ENCODE peak calls at places on chromosomes 7 and 10, in ten cellular contexts. One of them, this sample, is unnamed.

GRCh38 chr10:14659626-14660196 is 115.0 kb downstream of the FAM107B start:
- DNase-seq in cardiac muscle cell: no peak
- DNase-seq in PC-9: no peak
- DNase-seq in lung: no peak
- DNase-seq in A549: no peak
- DNase-seq in ovary: no peak
- DNase-seq in aorta: no peak
- DNase-seq in left lung: peak; percentile 69
- DNase-seq in mucosa of descending colon: peak; percentile 70
- DNase-seq in fibroblast of lung: no peak
- DNase-seq in this sample: no peak

GRCh38 chr10:128163701-128164100 is 37.5 kb upstream of the MKI67 start:
- DNase-seq in cardiac muscle cell: no peak
- DNase-seq in PC-9: no peak
- DNase-seq in lung: no peak
- DNase-seq in A549: no peak
- DNase-seq in ovary: no peak
- DNase-seq in aorta: no peak
- DNase-seq in left lung: no peak
- DNase-seq in mucosa of descending colon: no peak
- DNase-seq in fibroblast of lung: no peak
- DNase-seq in this sample: no peak

GRCh38 chr7:50614721-50615518 is 49.7 kb upstream of the DDC start:
- DNase-seq in cardiac muscle cell: peak; percentile 36
- DNase-seq in PC-9: no peak
- DNase-seq in lung: no peak
- DNase-seq in A549: no peak
- DNase-seq in ovary: no peak
- DNase-seq in aorta: no peak
- DNase-seq in left lung: no peak
- DNase-seq in mucosa of descending colon: no peak
- DNase-seq in fibroblast of lung: no peak
- DNase-seq in this sample: no peak

GRCh38 chr10:13658864-13659685 is 72.3 kb downstream of the PRPF18 start:
- DNase-seq in cardiac muscle cell: no peak
- DNase-seq in PC-9: no peak
- DNase-seq in lung: no peak
- DNase-seq in A549: no peak
- DNase-seq in ovary: no peak
- DNase-seq in aorta: no peak
- DNase-seq in left lung: peak; percentile 54
- DNase-seq in mucosa of descending colon: no peak
- DNase-seq in fibroblast of lung: no peak
- DNase-seq in this sample: no peak

GRCh38 chr7:64113981-64114380 is 68.7 kb downstream of the ZNF727 start:
- DNase-seq in cardiac muscle cell: no peak
- DNase-seq in PC-9: no peak
- DNase-seq in lung: no peak
- DNase-seq in A549: no peak
- DNase-seq in ovary: no peak
- DNase-seq in aorta: no peak
- DNase-seq in left lung: no peak
- DNase-seq in mucosa of descending colon: no peak
- DNase-seq in fibroblast of lung: no peak
- DNase-seq in this sample: no peak

GRCh38 chr7:36788814-36789470 is 64.6 kb upstream of the AOAH start:
- DNase-seq in cardiac muscle cell: no peak
- DNase-seq in PC-9: no peak
- DNase-seq in lung: no peak
- DNase-seq in A549: no peak
- DNase-seq in ovary: no peak
- DNase-seq in aorta: no peak
- DNase-seq in left lung: no peak
- DNase-seq in mucosa of descending colon: no peak
- DNase-seq in fibroblast of lung: no peak
- DNase-seq in this sample: no peak

GRCh38 chr10:122558452-122558851 is 2.1 kb upstream of the DMBT1 start:
- DNase-seq in cardiac muscle cell: no peak
- DNase-seq in PC-9: no peak
- DNase-seq in lung: no peak
- DNase-seq in A549: no peak
- DNase-seq in ovary: no peak
- DNase-seq in aorta: no peak
- DNase-seq in left lung: no peak
- DNase-seq in mucosa of descending colon: no peak
- DNase-seq in fibroblast of lung: no peak
- DNase-seq in this sample: no peak

GRCh38 chr7:45187946-45188411 is 30.4 kb downstream of the RAMP3 start:
- DNase-seq in cardiac muscle cell: no peak
- DNase-seq in PC-9: no peak
- DNase-seq in lung: no peak
- DNase-seq in A549: no peak
- DNase-seq in ovary: no peak
- DNase-seq in aorta: peak; percentile 56
- DNase-seq in left lung: no peak
- DNase-seq in mucosa of descending colon: no peak
- DNase-seq in fibroblast of lung: no peak
- DNase-seq in this sample: no peak

GRCh38 chr10:22713853-22714523 is 390 bp downstream of the PIP4K2A start:
- DNase-seq in cardiac muscle cell: no peak
- DNase-seq in PC-9: no peak
- DNase-seq in lung: peak; percentile 44
- DNase-seq in A549: no peak
- DNase-seq in ovary: peak; percentile 27
- DNase-seq in aorta: peak; percentile 82
- DNase-seq in left lung: peak; percentile 46
- DNase-seq in mucosa of descending colon: peak; percentile 76
- DNase-seq in fibroblast of lung: peak; percentile 30
- DNase-seq in this sample: peak; percentile 22

GRCh38 chr7:79352323-79352722 is 101.1 kb downstream of the MAGI2 start:
- DNase-seq in cardiac muscle cell: peak; percentile 34
- DNase-seq in PC-9: no peak
- DNase-seq in lung: no peak
- DNase-seq in A549: no peak
- DNase-seq in ovary: no peak
- DNase-seq in aorta: no peak
- DNase-seq in left lung: no peak
- DNase-seq in mucosa of descending colon: no peak
- DNase-seq in fibroblast of lung: no peak
- DNase-seq in this sample: no peak

GRCh38 chr10:104259999-104260774 is 5.5 kb downstream of the GSTO1 start:
- DNase-seq in cardiac muscle cell: peak; percentile 45
- DNase-seq in PC-9: no peak
- DNase-seq in lung: no peak
- DNase-seq in A549: no peak
- DNase-seq in ovary: no peak
- DNase-seq in aorta: no peak
- DNase-seq in left lung: no peak
- DNase-seq in mucosa of descending colon: no peak
- DNase-seq in fibroblast of lung: peak; percentile 22
- DNase-seq in this sample: no peak

GRCh38 chr10:43204943-43205671 is 61.8 kb downstream of the RASGEF1A start:
- DNase-seq in cardiac muscle cell: peak; percentile 70
- DNase-seq in PC-9: peak; percentile 66
- DNase-seq in lung: no peak
- DNase-seq in A549: peak; percentile 68
- DNase-seq in ovary: peak; percentile 19
- DNase-seq in aorta: peak; percentile 73
- DNase-seq in left lung: peak; percentile 45
- DNase-seq in mucosa of descending colon: peak; percentile 57
- DNase-seq in fibroblast of lung: peak; percentile 47
- DNase-seq in this sample: peak; percentile 72

GRCh38 chr7:46315891-46316290 is 394.8 kb upstream of the IGFBP3 start:
- DNase-seq in cardiac muscle cell: no peak
- DNase-seq in PC-9: no peak
- DNase-seq in lung: no peak
- DNase-seq in A549: no peak
- DNase-seq in ovary: no peak
- DNase-seq in aorta: no peak
- DNase-seq in left lung: no peak
- DNase-seq in mucosa of descending colon: no peak
- DNase-seq in fibroblast of lung: peak; percentile 14
- DNase-seq in this sample: no peak

GRCh38 chr7:23298141-23298851 is 843 bp upstream of the MALSU1 start:
- DNase-seq in cardiac muscle cell: peak; percentile 35
- DNase-seq in PC-9: peak; percentile 79
- DNase-seq in lung: peak; percentile 33
- DNase-seq in A549: peak; percentile 29
- DNase-seq in ovary: peak; percentile 32
- DNase-seq in aorta: no peak
- DNase-seq in left lung: no peak
- DNase-seq in mucosa of descending colon: no peak
- DNase-seq in fibroblast of lung: peak; percentile 81
- DNase-seq in this sample: no peak

GRCh38 chr10:16891375-16892313 is 74.4 kb upstream of the RSU1 start:
- DNase-seq in cardiac muscle cell: peak; percentile 80
- DNase-seq in PC-9: peak; percentile 35
- DNase-seq in lung: peak; percentile 40
- DNase-seq in A549: no peak
- DNase-seq in ovary: no peak
- DNase-seq in aorta: peak; percentile 83
- DNase-seq in left lung: peak; percentile 48
- DNase-seq in mucosa of descending colon: peak; percentile 55
- DNase-seq in fibroblast of lung: peak; percentile 82
- DNase-seq in this sample: peak; percentile 77

GRCh38 chr7:35254496-35255416 is 856 bp upstream of the TBX20 start:
- DNase-seq in cardiac muscle cell: peak; percentile 72
- DNase-seq in PC-9: no peak
- DNase-seq in lung: no peak
- DNase-seq in A549: no peak
- DNase-seq in ovary: no peak
- DNase-seq in aorta: no peak
- DNase-seq in left lung: no peak
- DNase-seq in mucosa of descending colon: no peak
- DNase-seq in fibroblast of lung: no peak
- DNase-seq in this sample: no peak

GRCh38 chr7:35253680-35254495 is at the start of gene TBX20:
- DNase-seq in cardiac muscle cell: peak; percentile 93
- DNase-seq in PC-9: no peak
- DNase-seq in lung: no peak
- DNase-seq in A549: peak; percentile 79
- DNase-seq in ovary: no peak
- DNase-seq in aorta: peak; percentile 76
- DNase-seq in left lung: no peak
- DNase-seq in mucosa of descending colon: peak; percentile 69
- DNase-seq in fibroblast of lung: peak; percentile 44
- DNase-seq in this sample: peak; percentile 62

GRCh38 chr7:35251606-35252310 is 2.1 kb downstream of the TBX20 start:
- DNase-seq in cardiac muscle cell: no peak
- DNase-seq in PC-9: no peak
- DNase-seq in lung: no peak
- DNase-seq in A549: no peak
- DNase-seq in ovary: no peak
- DNase-seq in aorta: no peak
- DNase-seq in left lung: no peak
- DNase-seq in mucosa of descending colon: no peak
- DNase-seq in fibroblast of lung: no peak
- DNase-seq in this sample: no peak

GRCh38 chr7:35252584-35252983 is 1.3 kb downstream of the TBX20 start:
- DNase-seq in cardiac muscle cell: no peak
- DNase-seq in PC-9: no peak
- DNase-seq in lung: no peak
- DNase-seq in A549: no peak
- DNase-seq in ovary: no peak
- DNase-seq in aorta: no peak
- DNase-seq in left lung: no peak
- DNase-seq in mucosa of descending colon: no peak
- DNase-seq in fibroblast of lung: no peak
- DNase-seq in this sample: no peak

GRCh38 chr7:35253182-35253679 is 669 bp downstream of the TBX20 start:
- DNase-seq in cardiac muscle cell: no peak
- DNase-seq in PC-9: no peak
- DNase-seq in lung: no peak
- DNase-seq in A549: peak; percentile 38
- DNase-seq in ovary: no peak
- DNase-seq in aorta: no peak
- DNase-seq in left lung: no peak
- DNase-seq in mucosa of descending colon: no peak
- DNase-seq in fibroblast of lung: no peak
- DNase-seq in this sample: peak; percentile 7
- H3K4me3 ChIP-seq in cardiac muscle cell: peak overlapping the region; percentile 86
- H3K4me3 ChIP-seq in PC-9: no peak overlapping the region
- H3K4me3 ChIP-seq in lung: no peak overlapping the region
- H3K4me3 ChIP-seq in A549: peak overlapping the region; percentile 65
- H3K4me3 ChIP-seq in ovary: no peak overlapping the region
- H3K4me3 ChIP-seq in aorta: peak overlapping the region; percentile 16
- H3K4me3 ChIP-seq in left lung: peak overlapping the region; percentile 30
- H3K4me3 ChIP-seq in mucosa of descending colon: no peak overlapping the region
- H3K4me3 ChIP-seq in fibroblast of lung: no peak overlapping the region
- H3K4me3 ChIP-seq in this sample: peak overlapping the region; percentile 56

GRCh38 chr10:115814542-115814941 is 458.5 kb downstream of the GFRA1 start:
- DNase-seq in cardiac muscle cell: no peak
- DNase-seq in PC-9: no peak
- DNase-seq in lung: no peak
- DNase-seq in A549: no peak
- DNase-seq in ovary: no peak
- DNase-seq in aorta: no peak
- DNase-seq in left lung: no peak
- DNase-seq in mucosa of descending colon: no peak
- DNase-seq in fibroblast of lung: no peak
- DNase-seq in this sample: no peak
- H3K4me1 ChIP-seq in cardiac muscle cell: no peaks in the 10 kb centered on the region
- H3K4me1 ChIP-seq in PC-9: no peaks in the 10 kb centered on the region
- H3K4me1 ChIP-seq in lung: no peaks in the 10 kb centered on the region
- H3K4me1 ChIP-seq in A549: no peaks in the 10 kb centered on the region
- H3K4me1 ChIP-seq in ovary: peaks cover 1% of the 10 kb centered on the region
- H3K4me1 ChIP-seq in aorta: no peaks in the 10 kb centered on the region
- H3K4me1 ChIP-seq in left lung: no peaks in the 10 kb centered on the region
- H3K4me1 ChIP-seq in mucosa of descending colon: no peaks in the 10 kb centered on the region
- H3K4me1 ChIP-seq in fibroblast of lung: no peaks in the 10 kb centered on the region
- H3K4me1 ChIP-seq in this sample: no peaks in the 10 kb centered on the region

DNA sequence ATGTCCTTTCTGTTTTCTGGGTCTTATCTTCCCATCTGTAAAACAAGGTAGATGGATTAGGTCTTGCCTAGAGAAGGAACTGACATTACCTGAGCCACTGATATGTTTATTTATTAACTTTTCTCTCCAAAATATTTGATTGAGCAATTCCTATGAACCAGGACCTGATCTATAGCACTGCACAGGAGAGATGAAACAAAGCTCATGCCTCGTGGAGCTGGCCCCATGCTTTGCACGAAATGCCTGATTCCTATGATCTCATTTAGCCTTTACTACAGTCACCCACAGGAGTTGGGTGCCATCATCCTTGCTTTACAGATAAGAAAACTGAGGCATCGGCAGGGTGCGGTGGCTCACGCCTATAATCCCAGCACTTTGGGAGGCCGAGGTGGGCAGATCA is 48.2 kb upstream of the ZMIZ1 start:
- DNase-seq in cardiac muscle cell: no peak
- DNase-seq in PC-9: no peak
- DNase-seq in lung: no peak
- DNase-seq in A549: no peak
- DNase-seq in ovary: no peak
- DNase-seq in aorta: peak; percentile 5
- DNase-seq in left lung: no peak
- DNase-seq in mucosa of descending colon: no peak
- DNase-seq in fibroblast of lung: no peak
- DNase-seq in this sample: no peak
- H3K4me3 ChIP-seq in cardiac muscle cell: no peak overlapping the region
- H3K4me3 ChIP-seq in PC-9: no peak overlapping the region
- H3K4me3 ChIP-seq in lung: no peak overlapping the region
- H3K4me3 ChIP-seq in A549: no peak overlapping the region
- H3K4me3 ChIP-seq in ovary: no peak overlapping the region
- H3K4me3 ChIP-seq in aorta: no peak overlapping the region
- H3K4me3 ChIP-seq in left lung: no peak overlapping the region
- H3K4me3 ChIP-seq in mucosa of descending colon: no peak overlapping the region
- H3K4me3 ChIP-seq in fibroblast of lung: no peak overlapping the region
- H3K4me3 ChIP-seq in this sample: no peak overlapping the region

GRCh38 chr7:66778201-66778600 is 37.7 kb downstream of the RABGEF1 start:
- DNase-seq in cardiac muscle cell: no peak
- DNase-seq in PC-9: no peak
- DNase-seq in lung: no peak
- DNase-seq in A549: no peak
- DNase-seq in ovary: no peak
- DNase-seq in aorta: no peak
- DNase-seq in left lung: no peak
- DNase-seq in mucosa of descending colon: no peak
- DNase-seq in fibroblast of lung: peak; percentile 78
- DNase-seq in this sample: no peak
- H3K4me1 ChIP-seq in cardiac muscle cell: no peaks in the 10 kb centered on the region
- H3K4me1 ChIP-seq in PC-9: no peaks in the 10 kb centered on the region
- H3K4me1 ChIP-seq in lung: peaks cover 6% of the 10 kb centered on the region
- H3K4me1 ChIP-seq in A549: peaks cover 9% of the 10 kb centered on the region
- H3K4me1 ChIP-seq in ovary: no peaks in the 10 kb centered on the region
- H3K4me1 ChIP-seq in aorta: no peaks in the 10 kb centered on the region
- H3K4me1 ChIP-seq in left lung: no peaks in the 10 kb centered on the region
- H3K4me1 ChIP-seq in mucosa of descending colon: no peaks in the 10 kb centered on the region
- H3K4me1 ChIP-seq in fibroblast of lung: peaks cover 2% of the 10 kb centered on the region
- H3K4me1 ChIP-seq in this sample: no peaks in the 10 kb centered on the region